ENCODE peak calls at places on chromosomes 5 and 9, in four cellular contexts. T is mammary epithelial cell, K is neural progenitor cell, W is hepatocyte. Y is an unnamed sample.

GRCh38 chr5:60844429-60844890 is 391 bp upstream of the ELOVL7 start:
- DNase-seq in T (peak), K (no peak), W (no peak), Y (no peak)

GRCh38 chr9:113687680-113688371 is 188.3 kb upstream of the ZNF618 start:
- DNase-seq in T (no peak), K (peak), W (peak), Y (no peak)

GRCh38 chr9:2015581-2016410 is 649 bp downstream of the SMARCA2 start:
- DNase-seq in T (peak), K (peak), W (peak), Y (no peak)

GRCh38 chr5:74288038-74288437 is 352.5 kb downstream of the ENC1 start:
- DNase-seq in T (no peak), K (no peak), W (no peak), Y (no peak)

GRCh38 chr5:154002093-154002492 is 36.6 kb downstream of the FAM114A2 start:
- DNase-seq in T (no peak), K (no peak), W (no peak), Y (no peak)

GRCh38 chr9:35749515-35750255 is 598 bp downstream of the RGP1 start:
- DNase-seq in T (peak), K (peak), W (peak), Y (no peak)

GRCh38 chr9:1434082-1434481 is 383.9 kb downstream of the DMRT2 start:
- DNase-seq in T (no peak), K (no peak), W (no peak), Y (no peak)

GRCh38 chr5:133675376-133676154 is 63.2 kb upstream of the FSTL4 start:
- DNase-seq in T (no peak), K (peak), W (no peak), Y (no peak)

GRCh38 chr9:128552744-128553221 is 396 bp downstream of the SPTAN1 start:
- DNase-seq in T (no peak), K (peak), W (peak), Y (no peak)

GRCh38 chr5:131109540-131110255 is 55.4 kb downstream of the HINT1 start:
- DNase-seq in T (peak), K (peak), W (peak), Y (no peak)

GRCh38 chr5:83488271-83488670 is 16.7 kb downstream of the VCAN start:
- DNase-seq in T (no peak), K (peak), W (no peak), Y (no peak)

GRCh38 chr5:122142480-122142879 is 13.1 kb downstream of the ZNF474 start:
- DNase-seq in T (peak), K (no peak), W (no peak), Y (no peak)

GRCh38 chr5:139689631-139690384 is 41.7 kb downstream of the CXXC5 start:
- DNase-seq in T (peak), K (no peak), W (peak), Y (no peak)

GRCh38 chr5:6772886-6773285 is 59.7 kb downstream of the TENT4A start:
- DNase-seq in T (no peak), K (no peak), W (no peak), Y (no peak)

GRCh38 chr9:98958271-98958989 is 14.7 kb downstream of the COL15A1 start:
- DNase-seq in T (no peak), K (no peak), W (peak), Y (no peak)

GRCh38 chr9:125990186-125990792 is 243.1 kb downstream of the PBX3 start:
- DNase-seq in T (no peak), K (no peak), W (no peak), Y (no peak)

GRCh38 chr5:1526151-1526631 is 2.4 kb upstream of the LPCAT1 start:
- DNase-seq in T (no peak), K (no peak), W (no peak), Y (no peak)

GRCh38 chr9:83669067-83669466 is 38.7 kb downstream of the UBQLN1 start:
- DNase-seq in T (peak), K (no peak), W (no peak), Y (no peak)

GRCh38 chr5:179243333-179243732 is 101.9 kb downstream of the ADAMTS2 start:
- DNase-seq in T (no peak), K (no peak), W (peak), Y (no peak)

GRCh38 chr9:71710856-71711255 is 57.5 kb downstream of the CEMIP2 start:
- DNase-seq in T (peak), K (no peak), W (no peak), Y (peak)

GRCh38 chr5:133423618-133424282 is 188.6 kb downstream of the FSTL4 start:
- DNase-seq in T (peak), K (peak), W (peak), Y (peak)

GRCh38 chr9:113807173-113808061 is 68.7 kb upstream of the ZNF618 start:
- DNase-seq in T (peak), K (peak), W (peak), Y (no peak)

GRCh38 chr5:14168793-14169262 is 25.7 kb downstream of the TRIO start:
- DNase-seq in T (no peak), K (no peak), W (no peak), Y (no peak)

DNA sequence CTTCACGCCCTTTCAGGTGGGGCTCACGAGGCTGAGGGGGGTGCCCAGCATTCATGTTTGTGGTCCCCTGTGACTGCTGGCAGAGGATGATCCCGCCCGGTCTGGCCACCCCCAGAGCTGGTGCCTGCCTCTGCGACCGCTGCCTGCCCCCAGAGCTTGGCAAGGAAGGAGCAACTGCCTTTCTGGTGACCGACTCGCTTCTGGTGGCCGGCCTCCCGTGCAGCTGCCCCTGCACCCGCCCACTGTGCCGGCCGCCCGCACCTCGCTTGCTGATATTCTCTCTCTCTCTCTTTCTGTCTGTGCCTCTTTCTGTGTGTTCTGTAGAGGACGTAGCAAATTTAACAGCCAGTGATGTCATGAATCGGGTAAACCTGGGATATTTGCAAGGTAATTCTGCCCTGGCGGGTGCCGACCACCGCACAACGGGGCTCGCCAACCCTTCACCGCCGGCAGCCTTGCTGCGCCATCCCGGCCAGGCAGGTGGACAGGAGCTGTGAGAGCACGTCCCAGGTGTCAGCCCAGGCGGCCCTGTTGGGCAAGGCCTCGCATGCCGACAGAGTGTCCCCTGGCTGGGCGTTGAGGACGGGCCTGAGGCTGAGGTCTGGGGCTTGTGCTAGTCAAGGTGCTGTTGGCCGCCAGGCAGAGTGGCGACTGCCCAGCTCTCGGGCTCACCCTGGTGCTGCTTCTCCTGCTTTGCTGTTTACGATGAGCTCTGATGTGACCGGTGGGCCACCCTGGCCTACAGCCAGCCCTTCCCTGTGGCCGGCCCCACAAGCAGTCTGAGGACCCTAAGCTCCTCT is 86.0 kb downstream of the KCNT1 start:
- DNase-seq in T (no peak), K (no peak), W (no peak), Y (no peak)
- TF ChIP-seq EZH2 in T (no peak), K (no peak), W (no peak), Y (no peak)

DNA sequence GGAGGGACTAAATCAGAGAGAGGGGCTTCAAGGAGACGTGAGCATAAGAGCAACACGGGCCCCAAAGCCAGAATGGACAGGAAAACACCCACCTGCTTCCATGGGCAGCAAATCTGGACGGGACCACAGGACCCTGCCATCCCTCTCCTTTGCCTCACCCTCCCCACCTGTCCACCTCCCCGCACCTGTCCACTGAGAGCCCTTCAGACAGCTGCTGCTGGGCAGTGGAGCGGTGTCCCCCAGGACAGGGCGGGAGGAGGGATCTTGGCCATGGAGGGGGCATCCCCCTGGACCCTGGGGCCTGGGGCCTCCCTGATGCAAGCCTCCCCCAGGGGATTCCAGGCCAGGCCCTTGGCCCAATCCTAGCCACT is 2.6 kb downstream of the CCDC183 start:
- DNase-seq in T (no peak), K (no peak), W (no peak), Y (no peak)
- H3K4me3 ChIP-seq in T (no peak), K (no peak), W (no peak), Y (no peak)

DNA sequence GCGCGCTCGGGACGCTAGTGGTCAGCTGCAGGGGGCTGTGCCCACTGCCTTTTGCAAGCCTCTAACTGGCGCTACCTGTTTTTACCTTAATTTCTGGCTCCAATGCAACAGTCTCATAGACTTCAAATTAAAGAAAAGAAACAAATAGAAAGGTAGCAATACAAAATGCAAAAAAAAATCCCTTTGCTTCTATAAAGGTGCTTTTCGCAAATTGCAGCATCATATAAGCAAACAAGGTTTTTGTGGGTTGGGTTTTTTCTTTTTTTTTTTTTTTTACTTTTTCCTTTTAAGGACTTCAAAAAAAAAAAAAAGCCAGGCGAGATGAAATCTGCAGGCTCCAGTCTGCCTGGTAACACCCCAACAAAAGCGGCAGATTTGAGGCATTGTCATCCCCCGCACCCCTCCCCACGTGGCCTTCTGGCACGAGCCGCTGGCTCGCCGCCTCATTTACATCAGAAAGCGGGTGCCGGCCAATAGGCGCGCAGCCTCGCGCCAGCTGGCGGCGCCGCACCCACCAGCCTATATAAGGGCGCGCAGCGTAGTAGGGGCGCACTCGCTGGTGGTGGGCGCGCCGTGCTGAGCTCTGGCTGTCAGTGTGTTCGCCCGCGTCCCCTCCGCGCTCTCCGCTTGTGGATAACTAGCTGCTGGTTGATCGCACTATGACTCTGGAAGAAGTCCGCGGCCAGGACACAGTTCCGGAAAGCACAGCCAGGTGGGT is at the start of gene GADD45G:
- DNase-seq in T (peak), K (peak), W (peak), Y (no peak)
- TF ChIP-seq EZH2 in T (no peak), K (no peak), W (no peak), Y (no peak)

GRCh38 chr5:99901972-99902371 is 633.2 kb upstream of the FAM174A start:
- DNase-seq in T (no peak), K (no peak), W (no peak), Y (no peak)

DNA sequence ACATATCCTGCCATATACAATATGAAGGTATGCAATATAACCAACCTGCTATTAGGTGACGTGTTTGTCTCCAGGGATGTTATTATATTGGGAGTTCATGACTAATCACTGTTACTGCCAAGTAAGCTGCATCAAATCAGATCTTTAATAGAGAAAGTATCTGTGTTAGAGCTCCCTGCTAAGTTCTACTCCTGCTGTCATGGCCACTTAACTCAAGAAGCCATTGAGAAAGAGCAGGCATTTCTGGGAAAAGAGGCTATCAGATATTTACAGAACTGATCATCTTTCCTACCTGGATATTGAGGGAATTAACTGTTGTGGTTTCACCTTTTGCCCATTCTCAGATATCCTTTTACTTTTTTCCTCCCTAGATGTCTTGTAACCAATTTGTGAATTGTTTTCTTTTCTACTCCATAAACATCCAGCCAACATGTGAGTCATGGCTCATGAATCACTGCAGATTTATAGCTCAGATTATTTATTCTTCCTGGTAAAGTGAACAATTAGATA is 634.8 kb upstream of the FAM174A start:
- DNase-seq in T (peak), K (no peak), W (no peak), Y (peak)
- H3K4me3 ChIP-seq in T (no peak), K (no peak), W (no peak), Y (no peak)

GRCh38 chr5:37940931-37941623 is 101.2 kb upstream of the GDNF start:
- DNase-seq in T (peak), K (no peak), W (no peak), Y (peak)

GRCh38 chr5:37950436-37950835 is 110.6 kb upstream of the GDNF start:
- DNase-seq in T (no peak), K (no peak), W (no peak), Y (no peak)

GRCh38 chr5:37945446-37945845 is 105.6 kb upstream of the GDNF start:
- DNase-seq in T (no peak), K (no peak), W (no peak), Y (no peak)
- TF ChIP-seq EZH2 in T (no peak), K (no peak), W (no peak), Y (no peak)

GRCh38 chr9:116464987-116465571 is 222.0 kb upstream of the TRIM32 start:
- DNase-seq in T (no peak), K (peak), W (no peak), Y (no peak)

GRCh38 chr9:116468369-116468768 is 218.7 kb upstream of the TRIM32 start:
- DNase-seq in T (no peak), K (no peak), W (no peak), Y (no peak)

GRCh38 chr9:116466289-116467012 is 220.7 kb upstream of the TRIM32 start:
- DNase-seq in T (no peak), K (no peak), W (no peak), Y (no peak)

GRCh38 chr9:116467740-116468351 is 219.3 kb upstream of the TRIM32 start:
- DNase-seq in T (no peak), K (no peak), W (no peak), Y (no peak)

DNA sequence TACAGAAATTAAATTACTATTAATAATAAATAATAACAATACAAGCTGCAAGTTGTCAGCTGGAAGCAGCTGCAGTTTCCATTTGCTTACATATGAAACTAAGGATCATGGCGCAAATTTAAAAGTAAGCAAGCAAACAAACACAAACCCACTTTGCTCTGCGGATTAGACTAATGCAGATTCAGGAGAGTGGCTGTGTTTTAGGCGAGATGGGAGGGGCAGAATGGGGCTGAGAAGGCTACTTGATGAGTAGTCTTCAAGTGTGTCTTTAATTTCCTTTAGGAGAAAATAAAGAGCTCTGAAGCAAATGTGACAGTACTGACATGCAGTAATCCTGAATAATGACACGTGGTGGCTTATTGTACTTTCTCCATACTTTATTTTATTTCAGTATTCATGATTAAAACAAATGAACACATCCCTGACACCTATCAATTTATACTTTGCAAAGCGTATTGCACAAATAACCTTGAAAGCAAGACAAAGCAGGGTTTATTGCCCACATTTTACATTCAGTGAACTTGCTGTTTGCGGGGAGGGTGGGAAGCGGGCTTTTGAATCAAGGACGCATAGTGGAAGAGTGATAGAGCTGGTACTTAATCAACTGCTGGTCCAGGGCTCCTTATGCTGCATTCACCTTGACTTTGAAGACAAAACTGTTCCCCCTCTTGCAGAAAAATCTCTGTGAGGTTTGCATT is 221.4 kb upstream of the TRIM32 start:
- DNase-seq in T (no peak), K (no peak), W (no peak), Y (no peak)
- H3K4me3 ChIP-seq in T (no peak), K (no peak), W (no peak), Y (no peak)

GRCh38 chr5:181052928-181053759 is 13.1 kb downstream of the BTNL9 start:
- DNase-seq in T (no peak), K (peak), W (peak), Y (no peak)

GRCh38 chr5:181051841-181052525 is 11.9 kb downstream of the BTNL9 start:
- DNase-seq in T (no peak), K (no peak), W (no peak), Y (no peak)

GRCh38 chr5:181054138-181054537 is 14.1 kb downstream of the BTNL9 start:
- DNase-seq in T (no peak), K (peak), W (no peak), Y (no peak)

GRCh38 chr5:181053760-181054122 is 13.7 kb downstream of the BTNL9 start:
- DNase-seq in T (no peak), K (peak), W (no peak), Y (no peak)

DNA sequence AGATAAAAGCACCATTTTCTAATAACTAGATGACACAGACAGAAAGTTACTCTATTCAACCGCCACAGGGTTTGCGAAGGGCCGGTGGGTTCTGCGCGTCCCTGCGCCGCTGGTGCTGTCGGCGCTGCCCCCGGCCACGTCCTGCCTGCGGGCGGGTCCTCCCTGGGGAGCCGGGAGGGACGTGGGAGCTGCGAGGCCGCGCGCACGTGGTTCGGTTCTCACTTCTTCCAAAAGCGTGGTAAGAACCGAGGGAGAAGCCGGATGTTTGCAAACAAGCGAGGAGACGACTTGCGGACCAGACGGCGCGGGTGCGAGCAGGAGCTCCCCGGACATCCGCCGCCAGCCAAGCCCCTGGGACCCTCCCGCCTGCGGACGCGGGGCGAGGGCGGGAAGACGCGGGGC is 12.5 kb downstream of the BTNL9 start:
- DNase-seq in T (no peak), K (no peak), W (no peak), Y (no peak)
- TF ChIP-seq EZH2 in T (no peak), K (peak), W (peak), Y (peak)